ENCODE peak calls at places on chromosomes 4 and X, in seven cellular contexts. X is CD4-positive, alpha-beta T cell; W is activated gamma-delta T cell treated with Interleukin-2 at 50 U/mL for 16 hours; F is stimulated activated CD4-positive, alpha-beta T cell treated with anti-CD3 and anti-CD28 coated beads, Interleukin-12 subunit alpha, Interleukin-12 subunit beta, amount 100 ng/mL, for 24 hours; B is activated T-helper 1 cell treated with anti-CD3 and anti-CD28 coated beads, Interleukin-2, amount 50 U/mL, for 16 hours; C is D341Med; R is kidney tubule cell. S is an unnamed sample.

GRCh38 chr4:182170417-182170935 is 72.7 kb upstream of the TENM3 start:
- DNase-seq in B (no peak), C (no peak), X (no peak), F (no peak), W (no peak), R (no peak), S (no peak)

GRCh38 chr4:116110713-116111112 is 974.7 kb downstream of the TRAM1L1 start:
- DNase-seq in F (no peak), W (no peak), C (no peak), X (no peak), R (no peak), B (no peak), S (no peak)

GRCh38 chrX:110042521-110042920 is 39.6 kb downstream of the TMEM164 start:
- DNase-seq in X (no peak), B (no peak), W (no peak), C (no peak), R (no peak), F (no peak), S (no peak)

GRCh38 chrX:154749856-154750255 is 1.0 kb downstream of the GAB3 start:
- DNase-seq in B (no peak), C (no peak), R (no peak), F (no peak), W (no peak), X (no peak), S (no peak)

GRCh38 chr4:111943796-111944203 is 201.5 kb upstream of the FAM241A start:
- DNase-seq in W (no peak), F (no peak), B (no peak), R (peak), C (peak), X (no peak), S (peak)

GRCh38 chr4:188778880-188779279 is 639.6 kb downstream of the TRIML1 start:
- DNase-seq in C (no peak), B (no peak), F (no peak), R (peak), W (no peak), X (no peak), S (no peak)

GRCh38 chr4:78560296-78560963 is 8.9 kb downstream of the ANXA3 start:
- DNase-seq in F (no peak), W (no peak), X (no peak), R (peak), C (no peak), B (no peak), S (no peak)

GRCh38 chrX:15815779-15816452 is 25.6 kb downstream of the ZRSR2 start:
- DNase-seq in F (no peak), R (peak), X (peak), B (no peak), W (peak), C (peak), S (peak)

GRCh38 chrX:129360175-129360574 is 163.1 kb downstream of the SMARCA1 start:
- DNase-seq in R (peak), C (peak), F (peak), W (peak), X (peak), B (no peak), S (peak)

GRCh38 chr4:136768213-136768924 is 763.9 kb downstream of the PCDH18 start:
- DNase-seq in F (no peak), B (no peak), R (no peak), C (no peak), W (no peak), X (no peak), S (peak)

GRCh38 chr4:155009288-155009687 is 199.1 kb upstream of the NPY2R start:
- DNase-seq in C (no peak), F (no peak), W (no peak), X (no peak), R (no peak), B (no peak), S (no peak)

GRCh38 chrX:109077788-109078187 is 341.4 kb upstream of the IRS4 start:
- DNase-seq in W (no peak), C (no peak), B (no peak), X (no peak), F (no peak), R (no peak), S (no peak)

GRCh38 chr4:98801259-98801725 is 127.6 kb downstream of the EIF4E start:
- DNase-seq in F (no peak), R (no peak), W (no peak), B (no peak), C (no peak), X (no peak), S (no peak)

GRCh38 chrX:129654652-129655546 is at the start of gene APLN:
- DNase-seq in W (no peak), X (no peak), C (peak), F (no peak), B (no peak), R (peak), S (peak)

GRCh38 chrX:54564942-54565341 is 34.9 kb downstream of the GNL3L start:
- DNase-seq in W (no peak), B (no peak), C (no peak), F (no peak), R (no peak), X (no peak), S (no peak)

S was measured in HAP-1.